ENCODE peak calls at places on chromosomes 12 and 14, in ten cellular contexts. M, W, R, Z, X, K, T, I, E and H are unnamed samples.

GRCh38 chr14:93430889-93431670 is at the start of gene UNC79:
- DNase-seq in M (peak; percentile 73), W (no peak), Z (no peak), E (no peak), I (peak; percentile 69), X (no peak), T (no peak), K (no peak), R (no peak), H (no peak)

GRCh38 chr14:91315844-91316267 is 71.4 kb upstream of the GPR68 start:
- DNase-seq in M (no peak), R (peak; percentile 86), T (no peak), E (no peak), W (no peak), K (no peak), I (peak; percentile 7), X (no peak), Z (no peak), H (peak; percentile 85)

GRCh38 chr12:70044170-70044569 is 199.1 kb upstream of the CNOT2 start:
- DNase-seq in T (no peak), M (no peak), X (no peak), E (no peak), Z (no peak), I (no peak), R (no peak), K (no peak), W (peak; percentile 2), H (no peak)

GRCh38 chr14:23695220-23695999 is 59.2 kb downstream of the DHRS2 start:
- DNase-seq in X (peak; percentile 25), I (peak; percentile 62), Z (no peak), K (no peak), W (no peak), R (no peak), M (no peak), E (no peak), T (no peak), H (no peak)

GRCh38 chr12:8780389-8780788 is 42.0 kb upstream of the A2ML1 start:
- DNase-seq in W (peak; percentile 11), R (no peak), K (no peak), E (no peak), T (no peak), Z (no peak), X (no peak), M (no peak), I (peak; percentile 86), H (no peak)

GRCh38 chr12:58532855-58533608 is 387.3 kb downstream of the LRIG3 start:
- DNase-seq in E (no peak), I (no peak), X (no peak), T (no peak), Z (no peak), K (no peak), R (no peak), W (no peak), M (no peak), H (no peak)

GRCh38 chr14:53278602-53279506 is 125.7 kb upstream of the DDHD1 start:
- DNase-seq in K (no peak), Z (no peak), X (no peak), W (no peak), M (no peak), E (no peak), I (peak; percentile 62), R (no peak), T (no peak), H (no peak)

GRCh38 chr12:29032431-29032830 is 116.6 kb upstream of the FAR2 start:
- DNase-seq in K (no peak), E (no peak), R (no peak), M (no peak), X (no peak), W (no peak), Z (no peak), T (no peak), I (no peak), H (no peak)

GRCh38 chr12:113933201-113933786 is 32.8 kb downstream of the RBM19 start:
- DNase-seq in M (peak; percentile 55), W (peak; percentile 78), Z (no peak), X (no peak), K (no peak), I (peak; percentile 79), T (no peak), E (peak; percentile 65), R (no peak), H (no peak)